ENCODE peak calls at places on chromosomes 12 and 14, in eight cellular contexts. One of them, this sample, is unnamed.

GRCh38 chr12:50986961-50987737 is 34.8 kb downstream of the HIGD1C start:
- DNase-seq in CD4-positive, alpha-beta T cell: no peak
- DNase-seq in CD8-positive, alpha-beta T cell: peak; percentile 30
- DNase-seq in gastrocnemius medialis: peak; percentile 49
- DNase-seq in NB4: peak; percentile 65
- DNase-seq in hepatocyte: peak; percentile 83
- DNase-seq in fibroblast of lung: peak; percentile 42
- DNase-seq in activated B cell treated with CpG ODN at 0.5 μM for 24 hours: no peak
- DNase-seq in this sample: no peak

GRCh38 chr14:75689012-75689411 is 28.0 kb downstream of the TTLL5 start:
- DNase-seq in CD4-positive, alpha-beta T cell: no peak
- DNase-seq in CD8-positive, alpha-beta T cell: no peak
- DNase-seq in gastrocnemius medialis: peak; percentile 51
- DNase-seq in NB4: no peak
- DNase-seq in hepatocyte: no peak
- DNase-seq in fibroblast of lung: peak; percentile 45
- DNase-seq in activated B cell treated with CpG ODN at 0.5 μM for 24 hours: no peak
- DNase-seq in this sample: no peak

GRCh38 chr12:17215754-17216153 is 609.8 kb upstream of the LMO3 start:
- DNase-seq in CD4-positive, alpha-beta T cell: no peak
- DNase-seq in CD8-positive, alpha-beta T cell: no peak
- DNase-seq in gastrocnemius medialis: no peak
- DNase-seq in NB4: peak; percentile 1
- DNase-seq in hepatocyte: no peak
- DNase-seq in fibroblast of lung: no peak
- DNase-seq in activated B cell treated with CpG ODN at 0.5 μM for 24 hours: no peak
- DNase-seq in this sample: no peak

GRCh38 chr12:80936642-80937390 is 918 bp downstream of the LIN7A start:
- DNase-seq in CD4-positive, alpha-beta T cell: no peak
- DNase-seq in CD8-positive, alpha-beta T cell: no peak
- DNase-seq in gastrocnemius medialis: no peak
- DNase-seq in NB4: peak; percentile 76
- DNase-seq in hepatocyte: peak; percentile 63
- DNase-seq in fibroblast of lung: peak; percentile 64
- DNase-seq in activated B cell treated with CpG ODN at 0.5 μM for 24 hours: no peak
- DNase-seq in this sample: peak; percentile 77

GRCh38 chr12:51442324-51442723 is 17.7 kb downstream of the SLC4A8 start:
- DNase-seq in CD4-positive, alpha-beta T cell: no peak
- DNase-seq in CD8-positive, alpha-beta T cell: no peak
- DNase-seq in gastrocnemius medialis: no peak
- DNase-seq in NB4: no peak
- DNase-seq in hepatocyte: peak; percentile 49
- DNase-seq in fibroblast of lung: peak; percentile 80
- DNase-seq in activated B cell treated with CpG ODN at 0.5 μM for 24 hours: no peak
- DNase-seq in this sample: no peak

GRCh38 chr14:40909906-40910305 is 696.8 kb upstream of the LRFN5 start:
- DNase-seq in CD4-positive, alpha-beta T cell: no peak
- DNase-seq in CD8-positive, alpha-beta T cell: no peak
- DNase-seq in gastrocnemius medialis: no peak
- DNase-seq in NB4: no peak
- DNase-seq in hepatocyte: no peak
- DNase-seq in fibroblast of lung: no peak
- DNase-seq in activated B cell treated with CpG ODN at 0.5 μM for 24 hours: no peak
- DNase-seq in this sample: no peak

GRCh38 chr12:58346032-58346632 is 404.8 kb downstream of the ATP23 start:
- DNase-seq in CD4-positive, alpha-beta T cell: no peak
- DNase-seq in CD8-positive, alpha-beta T cell: no peak
- DNase-seq in gastrocnemius medialis: no peak
- DNase-seq in NB4: peak; percentile 43
- DNase-seq in hepatocyte: peak; percentile 55
- DNase-seq in fibroblast of lung: peak; percentile 49
- DNase-seq in activated B cell treated with CpG ODN at 0.5 μM for 24 hours: no peak
- DNase-seq in this sample: no peak

GRCh38 chr14:94621358-94622134 is 9.4 kb downstream of the SERPINA3 start:
- DNase-seq in CD4-positive, alpha-beta T cell: no peak
- DNase-seq in CD8-positive, alpha-beta T cell: no peak
- DNase-seq in gastrocnemius medialis: no peak
- DNase-seq in NB4: no peak
- DNase-seq in hepatocyte: no peak
- DNase-seq in fibroblast of lung: no peak
- DNase-seq in activated B cell treated with CpG ODN at 0.5 μM for 24 hours: no peak
- DNase-seq in this sample: no peak

GRCh38 chr12:104576980-104577925 is 120.5 kb downstream of the CHST11 start:
- DNase-seq in CD4-positive, alpha-beta T cell: no peak
- DNase-seq in CD8-positive, alpha-beta T cell: no peak
- DNase-seq in gastrocnemius medialis: no peak
- DNase-seq in NB4: no peak
- DNase-seq in hepatocyte: no peak
- DNase-seq in fibroblast of lung: peak; percentile 95
- DNase-seq in activated B cell treated with CpG ODN at 0.5 μM for 24 hours: no peak
- DNase-seq in this sample: no peak

GRCh38 chr12:112711026-112711425 is 80.5 kb upstream of the RPH3A start:
- DNase-seq in CD4-positive, alpha-beta T cell: no peak
- DNase-seq in CD8-positive, alpha-beta T cell: no peak
- DNase-seq in gastrocnemius medialis: no peak
- DNase-seq in NB4: no peak
- DNase-seq in hepatocyte: no peak
- DNase-seq in fibroblast of lung: no peak
- DNase-seq in activated B cell treated with CpG ODN at 0.5 μM for 24 hours: no peak
- DNase-seq in this sample: no peak

GRCh38 chr12:23099104-23099503 is 474.1 kb downstream of the ETNK1 start:
- DNase-seq in CD4-positive, alpha-beta T cell: no peak
- DNase-seq in CD8-positive, alpha-beta T cell: no peak
- DNase-seq in gastrocnemius medialis: no peak
- DNase-seq in NB4: no peak
- DNase-seq in hepatocyte: no peak
- DNase-seq in fibroblast of lung: no peak
- DNase-seq in activated B cell treated with CpG ODN at 0.5 μM for 24 hours: no peak
- DNase-seq in this sample: no peak

GRCh38 chr12:20212036-20212435 is 156.3 kb upstream of the PDE3A start:
- DNase-seq in CD4-positive, alpha-beta T cell: no peak
- DNase-seq in CD8-positive, alpha-beta T cell: no peak
- DNase-seq in gastrocnemius medialis: no peak
- DNase-seq in NB4: no peak
- DNase-seq in hepatocyte: no peak
- DNase-seq in fibroblast of lung: peak; percentile 73
- DNase-seq in activated B cell treated with CpG ODN at 0.5 μM for 24 hours: no peak
- DNase-seq in this sample: no peak

GRCh38 chr14:97888331-97888730 is 1091.1 kb downstream of the VRK1 start:
- DNase-seq in CD4-positive, alpha-beta T cell: no peak
- DNase-seq in CD8-positive, alpha-beta T cell: no peak
- DNase-seq in gastrocnemius medialis: no peak
- DNase-seq in NB4: no peak
- DNase-seq in hepatocyte: no peak
- DNase-seq in fibroblast of lung: no peak
- DNase-seq in activated B cell treated with CpG ODN at 0.5 μM for 24 hours: no peak
- DNase-seq in this sample: no peak

GRCh38 chr12:66235626-66236281 is 46.7 kb downstream of the IRAK3 start:
- DNase-seq in CD4-positive, alpha-beta T cell: no peak
- DNase-seq in CD8-positive, alpha-beta T cell: no peak
- DNase-seq in gastrocnemius medialis: no peak
- DNase-seq in NB4: peak; percentile 62
- DNase-seq in hepatocyte: no peak
- DNase-seq in fibroblast of lung: no peak
- DNase-seq in activated B cell treated with CpG ODN at 0.5 μM for 24 hours: no peak
- DNase-seq in this sample: no peak

GRCh38 chr14:92755495-92755894 is 7.1 kb upstream of the LGMN start:
- DNase-seq in CD4-positive, alpha-beta T cell: no peak
- DNase-seq in CD8-positive, alpha-beta T cell: no peak
- DNase-seq in gastrocnemius medialis: no peak
- DNase-seq in NB4: no peak
- DNase-seq in hepatocyte: no peak
- DNase-seq in fibroblast of lung: no peak
- DNase-seq in activated B cell treated with CpG ODN at 0.5 μM for 24 hours: no peak
- DNase-seq in this sample: no peak

GRCh38 chr12:74317741-74318140 is 219.9 kb upstream of the ATXN7L3B start:
- DNase-seq in CD4-positive, alpha-beta T cell: no peak
- DNase-seq in CD8-positive, alpha-beta T cell: no peak
- DNase-seq in gastrocnemius medialis: no peak
- DNase-seq in NB4: no peak
- DNase-seq in hepatocyte: no peak
- DNase-seq in fibroblast of lung: no peak
- DNase-seq in activated B cell treated with CpG ODN at 0.5 μM for 24 hours: no peak
- DNase-seq in this sample: no peak

GRCh38 chr12:117377758-117378157 is 16.3 kb upstream of the NOS1 start:
- DNase-seq in CD4-positive, alpha-beta T cell: no peak
- DNase-seq in CD8-positive, alpha-beta T cell: no peak
- DNase-seq in gastrocnemius medialis: peak; percentile 36
- DNase-seq in NB4: no peak
- DNase-seq in hepatocyte: no peak
- DNase-seq in fibroblast of lung: no peak
- DNase-seq in activated B cell treated with CpG ODN at 0.5 μM for 24 hours: no peak
- DNase-seq in this sample: no peak

GRCh38 chr14:101458536-101459391 is 102.5 kb upstream of the DIO3 start:
- DNase-seq in CD4-positive, alpha-beta T cell: no peak
- DNase-seq in CD8-positive, alpha-beta T cell: no peak
- DNase-seq in gastrocnemius medialis: no peak
- DNase-seq in NB4: no peak
- DNase-seq in hepatocyte: peak; percentile 52
- DNase-seq in fibroblast of lung: no peak
- DNase-seq in activated B cell treated with CpG ODN at 0.5 μM for 24 hours: no peak
- DNase-seq in this sample: no peak

GRCh38 chr12:4037747-4038312 is 164.6 kb upstream of the PARP11 start:
- DNase-seq in CD4-positive, alpha-beta T cell: no peak
- DNase-seq in CD8-positive, alpha-beta T cell: peak; percentile 18
- DNase-seq in gastrocnemius medialis: peak; percentile 17
- DNase-seq in NB4: peak; percentile 7
- DNase-seq in hepatocyte: peak; percentile 73
- DNase-seq in fibroblast of lung: peak; percentile 16
- DNase-seq in activated B cell treated with CpG ODN at 0.5 μM for 24 hours: no peak
- DNase-seq in this sample: no peak

GRCh38 chr14:24312736-24313507 is 1.6 kb downstream of the LTB4R start:
- DNase-seq in CD4-positive, alpha-beta T cell: no peak
- DNase-seq in CD8-positive, alpha-beta T cell: peak; percentile 41
- DNase-seq in gastrocnemius medialis: peak; percentile 37
- DNase-seq in NB4: peak; percentile 74
- DNase-seq in hepatocyte: no peak
- DNase-seq in fibroblast of lung: no peak
- DNase-seq in activated B cell treated with CpG ODN at 0.5 μM for 24 hours: no peak
- DNase-seq in this sample: no peak

GRCh38 chr14:24309538-24310386 is at the start of gene LTB4R2:
- DNase-seq in CD4-positive, alpha-beta T cell: no peak
- DNase-seq in CD8-positive, alpha-beta T cell: no peak
- DNase-seq in gastrocnemius medialis: no peak
- DNase-seq in NB4: no peak
- DNase-seq in hepatocyte: no peak
- DNase-seq in fibroblast of lung: no peak
- DNase-seq in activated B cell treated with CpG ODN at 0.5 μM for 24 hours: no peak
- DNase-seq in this sample: no peak

GRCh38 chr14:24311837-24312615 is 724 bp downstream of the LTB4R start:
- DNase-seq in CD4-positive, alpha-beta T cell: no peak
- DNase-seq in CD8-positive, alpha-beta T cell: no peak
- DNase-seq in gastrocnemius medialis: no peak
- DNase-seq in NB4: peak; percentile 58
- DNase-seq in hepatocyte: no peak
- DNase-seq in fibroblast of lung: no peak
- DNase-seq in activated B cell treated with CpG ODN at 0.5 μM for 24 hours: no peak
- DNase-seq in this sample: no peak

GRCh38 chr14:24310387-24310665 is 386 bp downstream of the LTB4R2 start:
- DNase-seq in CD4-positive, alpha-beta T cell: no peak
- DNase-seq in CD8-positive, alpha-beta T cell: no peak
- DNase-seq in gastrocnemius medialis: no peak
- DNase-seq in NB4: no peak
- DNase-seq in hepatocyte: no peak
- DNase-seq in fibroblast of lung: no peak
- DNase-seq in activated B cell treated with CpG ODN at 0.5 μM for 24 hours: no peak
- DNase-seq in this sample: no peak

GRCh38 chr14:24310666-24311604 is at the start of gene LTB4R:
- DNase-seq in CD4-positive, alpha-beta T cell: peak; percentile 69
- DNase-seq in CD8-positive, alpha-beta T cell: peak; percentile 67
- DNase-seq in gastrocnemius medialis: peak; percentile 74
- DNase-seq in NB4: peak; percentile 76
- DNase-seq in hepatocyte: no peak
- DNase-seq in fibroblast of lung: peak; percentile 82
- DNase-seq in activated B cell treated with CpG ODN at 0.5 μM for 24 hours: peak; percentile 73
- DNase-seq in this sample: no peak
- TF ChIP-seq CTCF in CD4-positive, alpha-beta T cell: peak; percentile 45
- TF ChIP-seq CTCF in CD8-positive, alpha-beta T cell: no peak
- TF ChIP-seq CTCF in gastrocnemius medialis: peak; percentile 49
- TF ChIP-seq CTCF in NB4: no peak
- TF ChIP-seq CTCF in hepatocyte: no peak
- TF ChIP-seq CTCF in fibroblast of lung: peak; percentile 9
- TF ChIP-seq CTCF in activated B cell treated with CpG ODN at 0.5 μM for 24 hours: no peak
- TF ChIP-seq CTCF in this sample: no peak

GRCh38 chr12:82326905-82327503 is 31.2 kb downstream of the CCDC59 start:
- DNase-seq in CD4-positive, alpha-beta T cell: no peak
- DNase-seq in CD8-positive, alpha-beta T cell: no peak
- DNase-seq in gastrocnemius medialis: no peak
- DNase-seq in NB4: peak; percentile 32
- DNase-seq in hepatocyte: peak; percentile 52
- DNase-seq in fibroblast of lung: peak; percentile 13
- DNase-seq in activated B cell treated with CpG ODN at 0.5 μM for 24 hours: no peak
- DNase-seq in this sample: no peak
- TF ChIP-seq CTCF in CD4-positive, alpha-beta T cell: peak; percentile 60
- TF ChIP-seq CTCF in CD8-positive, alpha-beta T cell: peak; percentile 56
- TF ChIP-seq CTCF in gastrocnemius medialis: peak; percentile 16
- TF ChIP-seq CTCF in NB4: no peak
- TF ChIP-seq CTCF in hepatocyte: peak; percentile 68
- TF ChIP-seq CTCF in fibroblast of lung: peak; percentile 53
- TF ChIP-seq CTCF in activated B cell treated with CpG ODN at 0.5 μM for 24 hours: no peak
- TF ChIP-seq CTCF in this sample: peak; percentile 83

DNA sequence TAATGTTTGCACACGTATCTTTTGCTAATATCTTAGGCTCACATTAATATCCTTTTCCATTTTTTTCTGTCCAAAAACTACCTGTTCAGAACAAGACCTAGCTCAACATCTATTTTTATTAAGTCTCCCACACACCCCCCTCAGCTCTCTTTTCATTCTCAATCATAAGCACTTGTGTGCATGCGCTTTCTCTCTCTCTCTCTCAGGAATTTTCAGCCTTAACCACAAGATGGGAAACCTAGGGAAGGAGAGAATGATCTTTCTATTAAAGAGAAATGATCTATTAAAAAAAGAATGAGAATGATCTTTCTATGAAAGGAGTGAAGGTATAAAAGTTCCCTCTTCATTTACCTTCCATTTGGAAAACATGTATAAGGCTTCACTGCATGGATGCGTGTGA is 39.7 kb upstream of the AP4S1 start:
- DNase-seq in CD4-positive, alpha-beta T cell: no peak
- DNase-seq in CD8-positive, alpha-beta T cell: no peak
- DNase-seq in gastrocnemius medialis: no peak
- DNase-seq in NB4: no peak
- DNase-seq in hepatocyte: no peak
- DNase-seq in fibroblast of lung: peak; percentile 66
- DNase-seq in activated B cell treated with CpG ODN at 0.5 μM for 24 hours: no peak
- DNase-seq in this sample: no peak
- TF ChIP-seq CTCF in CD4-positive, alpha-beta T cell: no peak
- TF ChIP-seq CTCF in CD8-positive, alpha-beta T cell: no peak
- TF ChIP-seq CTCF in gastrocnemius medialis: no peak
- TF ChIP-seq CTCF in NB4: no peak
- TF ChIP-seq CTCF in hepatocyte: no peak
- TF ChIP-seq CTCF in fibroblast of lung: no peak
- TF ChIP-seq CTCF in activated B cell treated with CpG ODN at 0.5 μM for 24 hours: no peak
- TF ChIP-seq CTCF in this sample: no peak

DNA sequence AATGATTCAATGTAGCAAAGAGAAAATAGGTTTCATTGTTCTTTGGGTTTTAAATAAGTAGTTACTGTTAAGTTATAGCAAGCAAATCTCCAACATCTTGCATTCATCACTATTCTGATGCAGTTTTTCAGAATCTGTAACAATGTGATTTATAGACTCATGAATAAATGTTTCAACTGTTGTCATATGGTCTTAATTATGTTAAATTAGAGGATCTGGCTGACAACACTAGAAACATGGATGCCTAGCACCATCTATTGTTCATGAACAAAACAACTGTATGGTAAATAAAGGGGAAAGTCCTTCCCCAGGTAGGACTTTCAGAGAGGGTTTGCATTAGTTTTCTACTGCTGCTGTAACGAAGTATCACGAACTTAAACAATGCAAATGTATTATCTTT is 167.9 kb downstream of the BCAT1 start:
- DNase-seq in CD4-positive, alpha-beta T cell: no peak
- DNase-seq in CD8-positive, alpha-beta T cell: no peak
- DNase-seq in gastrocnemius medialis: no peak
- DNase-seq in NB4: peak; percentile 44
- DNase-seq in hepatocyte: no peak
- DNase-seq in fibroblast of lung: peak; percentile 32
- DNase-seq in activated B cell treated with CpG ODN at 0.5 μM for 24 hours: no peak
- DNase-seq in this sample: no peak
- TF ChIP-seq CTCF in CD4-positive, alpha-beta T cell: no peak
- TF ChIP-seq CTCF in CD8-positive, alpha-beta T cell: no peak
- TF ChIP-seq CTCF in gastrocnemius medialis: no peak
- TF ChIP-seq CTCF in NB4: no peak
- TF ChIP-seq CTCF in hepatocyte: peak; percentile 40
- TF ChIP-seq CTCF in fibroblast of lung: peak; percentile 11
- TF ChIP-seq CTCF in activated B cell treated with CpG ODN at 0.5 μM for 24 hours: no peak
- TF ChIP-seq CTCF in this sample: peak; percentile 56